ENCODE peak calls at places on chromosomes 16 and 17, in five cellular contexts. T is activated effector memory CD4-positive, alpha-beta T cell treated with anti-CD3 and anti-CD28 coated beads, Interleukin-2, amount 50 U/mL, for 16 hours; Z is HS-27A; M is neural progenitor cell; H is caudate nucleus. C is an unnamed sample.

GRCh38 chr17:74758846-74759163 is 10.4 kb downstream of the NHERF1 start:
- DNase-seq in T (no peak), H (no peak), Z (no peak), M (no peak), C (no peak)

GRCh38 chr16:86338403-86339115 is 171.8 kb upstream of the FOXF1 start:
- DNase-seq in H (no peak), M (no peak), Z (no peak), T (no peak), C (no peak)

GRCh38 chr17:65406552-65406951 is 154.9 kb downstream of the AXIN2 start:
- DNase-seq in T (no peak), Z (no peak), H (no peak), M (no peak), C (no peak)

GRCh38 chr17:27473748-27474609 is 17.7 kb downstream of the KSR1 start:
- DNase-seq in T (peak; percentile 92), M (no peak), Z (no peak), H (no peak), C (no peak)

GRCh38 chr16:84788968-84789371 is 30.8 kb upstream of the CRISPLD2 start:
- DNase-seq in M (no peak), H (no peak), T (no peak), Z (no peak), C (no peak)

GRCh38 chr16:81738831-81739496 is 40.1 kb upstream of the PLCG2 start:
- DNase-seq in Z (no peak), H (no peak), T (no peak), M (no peak), C (no peak)

GRCh38 chr17:58082341-58082869 is 814 bp upstream of the DYNLL2 start:
- DNase-seq in M (peak; percentile 21), H (no peak), T (peak; percentile 64), Z (no peak), C (no peak)

GRCh38 chr16:21033264-21033663 is 117.4 kb downstream of the DNAH3 start:
- DNase-seq in H (no peak), Z (no peak), T (no peak), M (no peak), C (no peak)

GRCh38 chr16:81703177-81704155 is 75.6 kb upstream of the PLCG2 start:
- DNase-seq in M (no peak), T (no peak), Z (peak; percentile 27), H (no peak), C (no peak)

GRCh38 chr17:27216836-27217235 is 77.1 kb upstream of the WSB1 start:
- DNase-seq in Z (no peak), T (no peak), H (no peak), M (no peak), C (no peak)

C was measured in HS-5.